ENCODE peak calls at places on chromosomes 7 and 10, in five cellular contexts. D is GDM1, I is DND-41, B is posterior cingulate gyrus, N is EH. L is an unnamed sample.

GRCh38 chr7:101804087-101804631 is 13.3 kb upstream of the CUX1 start:
- DNase-seq in D (no peak), I (peak), B (no peak), N (no peak), L (no peak)

GRCh38 chr7:8249121-8249520 is 12.8 kb downstream of the ICA1 start:
- DNase-seq in D (peak), I (no peak), B (no peak), N (no peak), L (no peak)

GRCh38 chr10:88065384-88066049 is 202.1 kb downstream of the PTEN start:
- DNase-seq in D (no peak), I (no peak), B (no peak), N (no peak), L (no peak)

GRCh38 chr7:2209146-2209960 is 23.4 kb downstream of the MAD1L1 start:
- DNase-seq in D (peak), I (peak), B (peak), N (peak), L (peak)

GRCh38 chr7:77940647-77941046 is 142.1 kb downstream of the PHTF2 start:
- DNase-seq in D (no peak), I (no peak), B (no peak), N (peak), L (peak)

GRCh38 chr7:74380720-74381119 is 73.0 kb upstream of the GTF2IRD1 start:
- DNase-seq in D (no peak), I (no peak), B (no peak), N (no peak), L (no peak)

GRCh38 chr7:138074121-138074520 is 2.1 kb upstream of the AKR1D1 start:
- DNase-seq in D (no peak), I (no peak), B (no peak), N (no peak), L (no peak)

GRCh38 chr10:67925449-67926005 is 41.1 kb downstream of the SIRT1 start:
- DNase-seq in D (no peak), I (no peak), B (no peak), N (peak), L (no peak)

GRCh38 chr7:12199363-12199762 is 11.7 kb upstream of the TMEM106B start:
- DNase-seq in D (no peak), I (no peak), B (no peak), N (no peak), L (no peak)

GRCh38 chr7:55526770-55527169 is 45.5 kb downstream of the VOPP1 start:
- DNase-seq in D (peak), I (peak), B (peak), N (no peak), L (no peak)

L was measured in Calu3.